ENCODE peak calls at places on chromosomes 16 and 17, in ten cellular contexts. M is cardiac fibroblast, B is HL-60, L is MCF 10A, W is GM13977, S is stomach, X is heart right ventricle, O is fibroblast of pulmonary artery, Y is cardiac muscle cell, G is GM12878. D is an unnamed sample.

GRCh38 chr16:11258553-11259287 is 2.7 kb upstream of the SOCS1 start:
- DNase-seq in X (peak), Y (no peak), W (peak), G (peak), O (no peak), M (peak), B (no peak), L (no peak), S (peak), D (no peak)

GRCh38 chr17:58818654-58819053 is 63.0 kb downstream of the PPM1E start:
- DNase-seq in M (no peak), W (no peak), B (no peak), S (no peak), L (no peak), O (no peak), Y (no peak), X (no peak), G (no peak), D (no peak)

GRCh38 chr17:39225974-39226683 is 384 bp upstream of the STAC2 start:
- DNase-seq in S (peak), W (peak), M (peak), Y (peak), O (peak), B (no peak), L (no peak), G (no peak), X (peak), D (no peak)

GRCh38 chr17:43878260-43879082 is 28.9 kb downstream of the MPP2 start:
- DNase-seq in G (no peak), M (peak), W (peak), Y (peak), X (peak), B (peak), L (peak), O (peak), S (peak), D (peak)

GRCh38 chr17:19397556-19398041 is 10.6 kb upstream of the MFAP4 start:
- DNase-seq in G (no peak), Y (no peak), W (no peak), L (no peak), B (no peak), S (no peak), O (no peak), X (no peak), M (no peak), D (no peak)

GRCh38 chr16:3789375-3790067 is 72.2 kb upstream of the TRAP1 start:
- DNase-seq in X (no peak), S (no peak), W (peak), Y (no peak), M (no peak), G (peak), B (peak), L (no peak), O (no peak), D (no peak)

GRCh38 chr17:62705781-62706597 is 78.5 kb downstream of the MRC2 start:
- DNase-seq in B (no peak), S (no peak), W (no peak), M (peak), G (no peak), Y (peak), L (no peak), X (no peak), O (peak), D (no peak)

GRCh38 chr17:39903158-39903884 is 15.1 kb downstream of the GSDMB start:
- DNase-seq in X (no peak), W (no peak), G (no peak), B (peak), M (peak), S (no peak), O (no peak), Y (peak), L (no peak), D (no peak)

GRCh38 chr16:48354877-48355585 is 30.2 kb downstream of the SIAH1 start:
- DNase-seq in L (no peak), S (no peak), G (no peak), X (no peak), M (peak), Y (no peak), B (no peak), W (no peak), O (no peak), D (no peak)

GRCh38 chr17:63140255-63140654 is 174.2 kb downstream of the TANC2 start:
- DNase-seq in Y (peak), M (peak), O (peak), S (no peak), X (no peak), G (peak), W (no peak), L (peak), B (peak), D (no peak)

GRCh38 chr16:49465661-49466528 is 92.3 kb downstream of the C16orf78 start:
- DNase-seq in S (peak), B (no peak), G (no peak), M (no peak), W (no peak), L (no peak), X (no peak), O (no peak), Y (no peak), D (no peak)

GRCh38 chr17:47978324-47978723 is 7.4 kb downstream of the CDK5RAP3 start:
- DNase-seq in O (peak), B (peak), W (peak), M (peak), G (no peak), L (peak), X (peak), Y (peak), S (peak), D (peak)

GRCh38 chr17:68777243-68777855 is 176.2 kb upstream of the FAM20A start:
- DNase-seq in X (peak), M (peak), B (peak), G (no peak), Y (peak), S (peak), L (peak), O (peak), W (peak), D (peak)

GRCh38 chr17:30495586-30495985 is 18.4 kb downstream of the GOSR1 start:
- DNase-seq in O (no peak), G (no peak), S (no peak), B (no peak), M (no peak), L (no peak), Y (no peak), W (no peak), X (no peak), D (no peak)

DNA sequence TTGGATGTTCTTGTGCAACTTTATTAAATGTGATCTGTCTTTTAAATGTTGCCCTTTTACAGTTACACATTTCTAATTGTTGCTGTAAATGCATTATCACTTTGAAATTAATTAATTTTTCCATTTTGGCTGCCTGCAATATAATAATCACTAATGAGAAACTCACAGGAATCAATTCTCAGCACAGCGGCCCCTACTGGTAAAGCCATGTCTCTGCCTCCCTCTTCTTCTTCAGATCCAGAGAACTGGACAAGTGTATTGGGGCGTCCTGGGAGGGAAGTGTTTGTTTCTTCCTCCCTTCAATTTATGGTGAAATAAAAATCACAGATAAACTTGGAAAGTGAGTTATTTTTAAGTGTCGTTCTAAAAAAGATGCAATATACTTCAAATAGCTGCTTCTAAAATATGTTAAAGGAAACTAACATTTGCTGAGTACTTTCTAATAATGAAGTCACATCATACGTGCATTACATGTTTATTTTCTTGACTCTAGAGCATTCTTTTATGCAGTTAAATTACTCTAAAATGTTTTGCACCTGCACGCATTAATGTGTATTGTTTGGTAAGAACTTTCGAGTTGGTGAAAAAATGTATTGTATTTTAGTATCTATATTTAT is 338.0 kb downstream of the WWOX start:
- DNase-seq in W (peak), B (peak), X (no peak), M (peak), G (no peak), L (peak), Y (peak), S (peak), O (peak), D (peak)
- TF ChIP-seq CTCF in W (peak), B (peak), X (peak), M (peak), G (peak), L (peak), Y (peak), S (peak), O (peak), D (peak)

GRCh38 chr16:74726736-74727135 is 26.1 kb upstream of the MLKL start:
- DNase-seq in L (peak), W (no peak), G (no peak), Y (no peak), B (peak), M (peak), X (no peak), O (no peak), S (no peak), D (no peak)
- TF ChIP-seq CTCF in L (peak), W (peak), G (peak), Y (peak), B (peak), M (peak), X (no peak), O (peak), S (no peak), D (peak)

DNA sequence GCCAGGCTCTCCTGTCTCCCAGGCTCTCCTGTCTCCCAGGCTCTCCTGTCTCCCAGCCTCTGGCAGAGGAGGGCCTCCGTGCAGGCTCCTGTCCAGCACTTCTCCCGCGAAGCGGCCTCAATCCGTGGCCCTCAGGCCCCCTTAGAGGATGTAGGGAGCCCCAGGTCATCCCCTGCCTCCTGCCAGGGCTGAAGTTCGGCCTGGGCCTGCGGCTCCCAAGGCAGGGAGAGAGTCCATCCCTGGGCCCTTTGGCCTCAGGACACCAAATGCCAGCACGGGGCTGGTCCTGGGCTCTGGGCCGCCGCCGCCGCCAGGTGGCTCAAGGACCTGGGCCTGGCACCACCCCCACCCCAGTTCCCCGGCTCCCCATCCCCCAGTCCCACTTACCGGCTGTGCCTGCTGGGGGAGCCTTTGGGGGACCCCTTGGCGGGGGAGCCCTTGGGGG is 370 bp downstream of the EVPL start:
- DNase-seq in O (no peak), G (no peak), S (no peak), L (peak), Y (no peak), B (no peak), X (no peak), W (no peak), M (no peak), D (no peak)
- TF ChIP-seq CTCF in O (no peak), G (no peak), S (no peak), L (peak), Y (no peak), B (no peak), X (no peak), W (no peak), M (no peak), D (no peak)

GRCh38 chr17:56300191-56300590 is 146.9 kb downstream of the ANKFN1 start:
- DNase-seq in Y (no peak), S (no peak), W (no peak), O (no peak), B (no peak), M (no peak), G (no peak), X (no peak), L (no peak), D (no peak)

GRCh38 chr17:56310780-56311179 is 157.5 kb downstream of the ANKFN1 start:
- DNase-seq in S (no peak), L (no peak), B (peak), X (no peak), W (no peak), O (no peak), Y (no peak), G (no peak), M (no peak), D (no peak)

GRCh38 chr17:56309897-56310296 is 156.6 kb downstream of the ANKFN1 start:
- DNase-seq in L (peak), B (no peak), Y (no peak), S (no peak), M (no peak), G (no peak), X (no peak), O (peak), W (no peak), D (peak)

GRCh38 chr17:56305017-56305416 is 151.7 kb downstream of the ANKFN1 start:
- DNase-seq in O (no peak), G (no peak), S (no peak), Y (no peak), W (no peak), B (peak), L (peak), X (no peak), M (no peak), D (no peak)
- TF ChIP-seq CTCF in O (no peak), G (no peak), S (no peak), Y (no peak), W (no peak), B (no peak), L (no peak), X (no peak), M (no peak), D (no peak)

GRCh38 chr16:24044467-24044866 is 208.7 kb downstream of the PRKCB start:
- DNase-seq in L (no peak), G (no peak), X (no peak), W (no peak), S (no peak), B (no peak), O (no peak), Y (no peak), M (no peak), D (no peak)

GRCh38 chr16:24041834-24042631 is 206.2 kb downstream of the PRKCB start:
- DNase-seq in G (peak), L (peak), O (peak), W (peak), M (peak), B (peak), Y (peak), X (peak), S (peak), D (peak)

GRCh38 chr16:24049113-24049512 is 207.0 kb upstream of the CACNG3 start:
- DNase-seq in Y (no peak), W (no peak), O (no peak), B (no peak), M (no peak), L (no peak), S (no peak), X (no peak), G (no peak), D (no peak)

GRCh38 chr16:24046442-24046841 is 209.7 kb upstream of the CACNG3 start:
- DNase-seq in W (no peak), O (no peak), B (no peak), L (no peak), X (no peak), Y (no peak), M (no peak), G (no peak), S (no peak), D (no peak)

GRCh38 chr16:24045641-24046040 is 209.9 kb downstream of the PRKCB start:
- DNase-seq in B (no peak), S (no peak), G (no peak), Y (no peak), M (no peak), L (peak), W (no peak), X (no peak), O (no peak), D (peak)
- TF ChIP-seq CTCF in B (no peak), S (no peak), G (peak), Y (peak), M (no peak), L (peak), W (no peak), X (peak), O (no peak), D (peak)

GRCh38 chr16:84485255-84486010 is 19.0 kb downstream of the MEAK7 start:
- DNase-seq in Y (no peak), O (no peak), B (no peak), X (no peak), S (peak), L (no peak), G (no peak), M (no peak), W (no peak), D (no peak)

GRCh38 chr16:84486126-84486525 is 18.3 kb downstream of the MEAK7 start:
- DNase-seq in S (peak), O (no peak), B (peak), G (no peak), M (no peak), Y (no peak), X (no peak), W (no peak), L (no peak), D (no peak)

GRCh38 chr16:84482951-84483881 is 21.2 kb downstream of the MEAK7 start:
- DNase-seq in S (peak), G (no peak), X (no peak), W (no peak), L (no peak), O (no peak), B (no peak), Y (no peak), M (no peak), D (no peak)

GRCh38 chr16:84483882-84484565 is 20.4 kb downstream of the MEAK7 start:
- DNase-seq in L (no peak), W (no peak), M (no peak), X (no peak), O (no peak), B (peak), S (peak), Y (no peak), G (no peak), D (no peak)

DNA sequence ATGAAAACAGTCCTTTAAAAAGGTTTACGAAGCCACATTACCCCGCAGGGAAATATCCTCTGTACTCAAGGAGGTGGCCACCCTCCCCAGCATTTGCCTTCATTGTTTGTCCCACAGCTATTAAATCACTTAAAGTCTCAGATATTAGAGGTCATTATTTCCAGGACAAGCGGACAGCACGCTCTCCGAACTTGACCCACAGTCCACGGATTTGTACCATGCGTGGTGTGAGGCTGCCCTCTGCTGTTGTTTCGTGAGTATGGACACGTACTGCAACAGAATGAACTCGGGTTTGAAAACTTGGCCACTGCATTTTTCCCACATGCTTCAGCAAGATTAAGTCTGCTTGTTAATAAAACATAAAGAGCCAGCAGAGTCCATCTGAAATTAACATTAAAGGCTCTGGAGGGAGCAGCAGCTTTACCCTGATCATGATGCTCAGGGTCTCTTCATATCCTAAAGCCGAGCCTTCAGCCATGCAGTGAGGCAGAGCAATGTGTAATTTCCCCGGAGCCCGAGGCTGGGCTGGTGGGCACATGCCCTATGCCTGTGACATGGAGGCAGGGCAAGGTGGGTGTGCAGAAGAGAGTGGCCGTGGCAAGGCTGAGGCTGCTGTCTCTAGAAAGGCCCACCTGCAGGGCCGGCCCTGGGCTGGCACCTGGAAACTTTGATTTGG is 19.7 kb downstream of the MEAK7 start:
- DNase-seq in B (peak), S (peak), X (peak), L (peak), O (peak), Y (peak), W (peak), M (peak), G (no peak), D (no peak)
- TF ChIP-seq CTCF in B (peak), S (peak), X (peak), L (peak), O (peak), Y (peak), W (peak), M (peak), G (peak), D (no peak)